ENCODE peak calls at places on chromosomes 6 and 20, in nine cellular contexts. G is AG04450, D is fibroblast of the aortic adventitia, K is lung, B is Panc1, Y is astrocyte of the cerebellum, A is epithelial cell of esophagus, I is breast epithelium, L is left lung. O is an unnamed sample.

GRCh38 chr6:129031051-129031599 is 148.2 kb downstream of the LAMA2 start:
- DNase-seq in G (peak), D (peak), K (no peak), B (no peak), Y (peak), A (peak), I (no peak), L (no peak), O (peak)

GRCh38 chr20:17990278-17990972 is 21.6 kb downstream of the MGME1 start:
- DNase-seq in G (no peak), D (no peak), K (no peak), B (no peak), Y (no peak), A (no peak), I (no peak), L (no peak), O (no peak)

GRCh38 chr6:14711056-14711703 is 534.7 kb upstream of the JARID2 start:
- DNase-seq in G (peak), D (peak), K (no peak), B (no peak), Y (no peak), A (peak), I (no peak), L (no peak), O (peak)

GRCh38 chr20:23532533-23532932 is 35.8 kb downstream of the CST9L start:
- DNase-seq in G (no peak), D (no peak), K (no peak), B (no peak), Y (no peak), A (no peak), I (no peak), L (no peak), O (no peak)

GRCh38 chr20:18511566-18511965 is 3.8 kb downstream of the SEC23B start:
- DNase-seq in G (no peak), D (no peak), K (no peak), B (no peak), Y (no peak), A (no peak), I (no peak), L (no peak), O (no peak)

GRCh38 chr6:44036196-44036595 is 91.1 kb downstream of the MRPL14 start:
- DNase-seq in G (no peak), D (no peak), K (no peak), B (no peak), Y (no peak), A (peak), I (no peak), L (no peak), O (no peak)

GRCh38 chr6:118350881-118351430 is 197.1 kb upstream of the PLN start:
- DNase-seq in G (peak), D (no peak), K (no peak), B (no peak), Y (no peak), A (no peak), I (no peak), L (no peak), O (peak)

GRCh38 chr20:58603656-58604184 is 47.4 kb upstream of the STX16 start:
- DNase-seq in G (peak), D (peak), K (no peak), B (no peak), Y (no peak), A (no peak), I (no peak), L (no peak), O (peak)

GRCh38 chr6:104251651-104252050 is 608.1 kb downstream of the HACE1 start:
- DNase-seq in G (no peak), D (no peak), K (no peak), B (no peak), Y (no peak), A (no peak), I (no peak), L (no peak), O (no peak)

GRCh38 chr6:22664968-22665367 is 95.6 kb downstream of the HDGFL1 start:
- DNase-seq in G (no peak), D (no peak), K (no peak), B (no peak), Y (no peak), A (peak), I (no peak), L (no peak), O (no peak)

GRCh38 chr6:142543576-142543975 is 241.8 kb downstream of the ADGRG6 start:
- DNase-seq in G (no peak), D (no peak), K (no peak), B (no peak), Y (no peak), A (no peak), I (no peak), L (no peak), O (no peak)

GRCh38 chr20:50932881-50933280 is 1.6 kb upstream of the ADNP start:
- DNase-seq in G (no peak), D (no peak), K (no peak), B (no peak), Y (no peak), A (no peak), I (no peak), L (no peak), O (no peak)

GRCh38 chr6:136524936-136525413 is 25.2 kb downstream of the MAP7 start:
- DNase-seq in G (no peak), D (no peak), K (no peak), B (no peak), Y (no peak), A (no peak), I (no peak), L (no peak), O (no peak)

GRCh38 chr20:51034461-51034860 is 11.6 kb upstream of the KCNG1 start:
- DNase-seq in G (no peak), D (peak), K (no peak), B (no peak), Y (no peak), A (no peak), I (no peak), L (no peak), O (no peak)

GRCh38 chr20:19828233-19828632 is 70.2 kb downstream of the RIN2 start:
- DNase-seq in G (no peak), D (no peak), K (no peak), B (peak), Y (no peak), A (peak), I (no peak), L (no peak), O (no peak)

GRCh38 chr6:47938411-47938810 is 156.6 kb downstream of the OPN5 start:
- DNase-seq in G (no peak), D (no peak), K (no peak), B (no peak), Y (no peak), A (no peak), I (no peak), L (no peak), O (no peak)

GRCh38 chr6:2187826-2188225 is 57.6 kb downstream of the GMDS start:
- DNase-seq in G (no peak), D (no peak), K (no peak), B (no peak), Y (no peak), A (no peak), I (no peak), L (no peak), O (no peak)

GRCh38 chr6:105363100-105363754 is 39.7 kb downstream of the PREP start:
- DNase-seq in G (no peak), D (peak), K (no peak), B (no peak), Y (peak), A (peak), I (no peak), L (no peak), O (no peak)

GRCh38 chr20:59584278-59584925 is 19.9 kb upstream of the PHACTR3 start:
- DNase-seq in G (no peak), D (no peak), K (no peak), B (no peak), Y (no peak), A (no peak), I (no peak), L (no peak), O (no peak)

GRCh38 chr20:35196313-35196712 is 24.4 kb downstream of the PROCR start:
- DNase-seq in G (no peak), D (no peak), K (no peak), B (no peak), Y (no peak), A (no peak), I (no peak), L (no peak), O (no peak)

GRCh38 chr20:17655865-17656489 is 26.1 kb downstream of the RRBP1 start:
- DNase-seq in G (no peak), D (peak), K (no peak), B (no peak), Y (no peak), A (peak), I (no peak), L (no peak), O (no peak)

GRCh38 chr20:53919886-53920285 is 150.5 kb downstream of the BCAS1 start:
- DNase-seq in G (no peak), D (no peak), K (no peak), B (no peak), Y (no peak), A (no peak), I (no peak), L (no peak), O (no peak)

GRCh38 chr6:55696501-55696900 is 117.5 kb upstream of the HMGCLL1 start:
- DNase-seq in G (no peak), D (no peak), K (no peak), B (no peak), Y (no peak), A (no peak), I (no peak), L (no peak), O (no peak)

GRCh38 chr20:4795394-4795793 is 73.7 kb downstream of the PRND start:
- DNase-seq in G (peak), D (peak), K (no peak), B (no peak), Y (peak), A (peak), I (no peak), L (no peak), O (no peak)

GRCh38 chr20:8656335-8656734 is 412.6 kb upstream of the PLCB4 start:
- DNase-seq in G (no peak), D (peak), K (no peak), B (no peak), Y (no peak), A (no peak), I (no peak), L (no peak), O (no peak)

GRCh38 chr6:56938634-56939294 is 16.1 kb upstream of the BEND6 start:
- DNase-seq in G (peak), D (peak), K (peak), B (peak), Y (peak), A (peak), I (no peak), L (no peak), O (peak)

GRCh38 chr6:72418495-72418894 is 203.4 kb upstream of the KCNQ5 start:
- DNase-seq in G (peak), D (peak), K (no peak), B (no peak), Y (no peak), A (peak), I (no peak), L (peak), O (peak)

GRCh38 chr6:110811187-110811586 is 4.1 kb downstream of the CDK19 start:
- DNase-seq in G (no peak), D (no peak), K (no peak), B (no peak), Y (no peak), A (no peak), I (no peak), L (no peak), O (no peak)

GRCh38 chr6:46325561-46326525 is 155.1 kb upstream of the ENPP5 start:
- DNase-seq in G (no peak), D (peak), K (no peak), B (no peak), Y (peak), A (no peak), I (no peak), L (peak), O (peak)

GRCh38 chr20:38275815-38276550 is 15.4 kb upstream of the KIAA1755 start:
- DNase-seq in G (peak), D (peak), K (no peak), B (peak), Y (no peak), A (peak), I (no peak), L (no peak), O (peak)

GRCh38 chr20:16434087-16434664 is 139.1 kb downstream of the KIF16B start:
- DNase-seq in G (no peak), D (peak), K (peak), B (peak), Y (no peak), A (peak), I (no peak), L (peak), O (no peak)

GRCh38 chr20:50267866-50268219 is 77.2 kb downstream of the CEBPB start:
- DNase-seq in G (no peak), D (no peak), K (no peak), B (no peak), Y (no peak), A (no peak), I (no peak), L (no peak), O (no peak)

GRCh38 chr6:124530926-124531325 is 431.3 kb upstream of the RNF217 start:
- DNase-seq in G (no peak), D (no peak), K (no peak), B (no peak), Y (no peak), A (peak), I (no peak), L (no peak), O (no peak)

DNA sequence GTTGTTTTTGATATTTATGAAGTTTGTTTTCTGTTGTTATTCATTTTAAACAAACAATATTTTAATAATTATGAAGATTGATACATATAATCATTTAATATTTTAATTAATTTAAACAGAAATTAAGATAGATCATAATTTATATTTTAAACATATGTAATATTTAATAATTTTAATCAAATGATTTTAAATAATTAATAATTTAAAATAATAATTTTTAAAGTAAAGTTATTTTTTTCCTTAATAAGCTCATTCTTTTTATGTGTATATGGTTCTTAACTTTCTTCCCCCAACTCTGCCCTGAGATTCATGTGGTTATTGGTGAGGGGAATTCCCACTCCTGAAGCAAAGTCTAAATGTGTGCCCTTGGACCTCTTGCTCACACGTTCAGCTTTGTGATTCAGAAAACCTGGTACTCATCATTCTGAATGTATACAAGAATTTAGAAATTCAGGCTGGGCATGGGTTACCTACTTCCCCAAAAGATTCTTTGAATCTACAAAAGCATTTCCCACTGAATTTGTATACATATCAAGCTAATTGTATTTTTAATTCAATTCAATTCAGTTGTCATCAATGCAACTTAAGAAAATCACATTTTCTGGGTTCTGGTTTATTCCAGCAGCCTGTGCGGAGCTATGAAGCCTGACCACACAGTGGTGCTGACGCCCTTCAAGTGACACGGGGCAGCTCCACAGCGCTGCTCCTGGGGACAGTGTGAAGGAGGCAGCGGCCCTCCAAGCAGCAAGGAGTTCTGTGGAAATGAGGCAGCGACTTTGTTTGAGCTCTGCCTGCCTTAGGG is 168.9 kb upstream of the UST start:
- DNase-seq in G (peak), D (peak), K (peak), B (peak), Y (peak), A (peak), I (peak), L (peak), O (no peak)
- TF ChIP-seq CTCF in G (peak), D (peak), K (peak), B (peak), Y (peak), A (peak), I (peak), L (peak), O (peak)

GRCh38 chr6:147372806-147373205 is 135.7 kb upstream of the SAMD5 start:
- DNase-seq in G (no peak), D (no peak), K (no peak), B (no peak), Y (no peak), A (no peak), I (no peak), L (no peak), O (no peak)
- H3K4me3 ChIP-seq in G (no peak), D (no peak), K (no peak), B (no peak), Y (no peak), A (no peak), I (no peak), L (no peak), O (no peak)

GRCh38 chr6:12290490-12290820 is 294 bp downstream of the EDN1 start:
- DNase-seq in G (no peak), D (no peak), K (no peak), B (no peak), Y (no peak), A (no peak), I (no peak), L (no peak), O (no peak)
- TF ChIP-seq CTCF in G (no peak), D (no peak), K (no peak), B (peak), Y (no peak), A (no peak), I (no peak), L (no peak), O (no peak)

GRCh38 chr6:6586671-6587526 is 1.6 kb upstream of the LY86 start:
- DNase-seq in G (no peak), D (no peak), K (peak), B (no peak), Y (no peak), A (no peak), I (no peak), L (no peak), O (no peak)
- H3K4me3 ChIP-seq in G (no peak), D (no peak), K (no peak), B (no peak), Y (no peak), A (no peak), I (no peak), L (no peak), O (no peak)